ENCODE peak calls at places on chromosomes 2 and 18, in eight cellular contexts. Z, J, R, T, O, N, S and P are unnamed samples.

GRCh38 chr2:71646028-71646427 is 192.7 kb downstream of the DYSF start:
- DNase-seq in Z (peak; percentile 84), J (peak; percentile 42), S (peak; percentile 71), T (no peak), O (no peak), R (no peak), N (no peak), P (no peak)

GRCh38 chr18:26438980-26439379 is 109.4 kb downstream of the KCTD1 start:
- DNase-seq in N (no peak), Z (no peak), R (no peak), O (no peak), J (no peak), T (no peak), S (no peak), P (no peak)

GRCh38 chr2:240591226-240591625 is 4.7 kb downstream of the CAPN10 start:
- DNase-seq in T (no peak), Z (no peak), S (no peak), N (no peak), R (no peak), J (no peak), O (no peak), P (peak; percentile 59)

GRCh38 chr2:134218928-134219707 is 34.8 kb upstream of the MGAT5 start:
- DNase-seq in S (no peak), N (peak; percentile 13), T (no peak), J (no peak), R (peak; percentile 26), O (peak; percentile 78), Z (no peak), P (no peak)

GRCh38 chr2:28801726-28802125 is 8.9 kb upstream of the SPDYA start:
- DNase-seq in S (no peak), R (no peak), T (no peak), N (no peak), J (no peak), Z (no peak), O (no peak), P (no peak)

GRCh38 chr2:26455037-26455800 is 22.7 kb downstream of the OTOF start:
- DNase-seq in O (no peak), T (no peak), Z (no peak), N (no peak), J (no peak), R (no peak), S (no peak), P (peak; percentile 52)

GRCh38 chr2:8856176-8856575 is 18.8 kb upstream of the KIDINS220 start:
- DNase-seq in T (no peak), R (no peak), Z (no peak), N (no peak), S (no peak), J (no peak), O (no peak), P (no peak)

GRCh38 chr2:180705551-180705950 is 274.9 kb upstream of the UBE2E3 start:
- DNase-seq in R (no peak), Z (no peak), O (no peak), N (no peak), S (no peak), J (no peak), T (no peak), P (no peak)

GRCh38 chr2:221747289-221747972 is 175.3 kb upstream of the EPHA4 start:
- DNase-seq in S (no peak), T (no peak), O (no peak), Z (no peak), R (no peak), N (no peak), J (no peak), P (no peak)

GRCh38 chr2:105114551-105114950 is 76.7 kb downstream of the MRPS9 start:
- DNase-seq in J (peak; percentile 79), N (peak; percentile 78), T (peak; percentile 71), O (no peak), Z (peak; percentile 83), S (no peak), R (no peak), P (no peak)

GRCh38 chr2:27408601-27409320 is 630 bp downstream of the PPM1G start:
- DNase-seq in R (no peak), N (peak; percentile 6), J (peak; percentile 29), Z (peak; percentile 51), T (peak; percentile 81), S (no peak), O (no peak), P (no peak)

GRCh38 chr2:167785606-167786005 is 461.8 kb downstream of the STK39 start:
- DNase-seq in T (no peak), R (no peak), N (no peak), S (no peak), Z (no peak), J (no peak), O (no peak), P (no peak)

GRCh38 chr2:173578404-173579092 is 223.9 kb downstream of the CDCA7 start:
- DNase-seq in Z (no peak), N (no peak), R (no peak), O (no peak), S (no peak), T (no peak), J (no peak), P (no peak)

GRCh38 chr2:28224648-28225471 is 167.8 kb upstream of the FOSL2 start:
- DNase-seq in Z (peak; percentile 73), O (no peak), R (no peak), S (no peak), N (no peak), T (no peak), J (peak; percentile 11), P (no peak)

GRCh38 chr2:129813404-129813803 is 166.1 kb upstream of the RAB6C start:
- DNase-seq in Z (no peak), O (no peak), T (peak; percentile 64), N (no peak), J (no peak), R (no peak), S (no peak), P (no peak)

GRCh38 chr2:16756831-16757644 is 91.4 kb upstream of the CYRIA start:
- DNase-seq in N (peak; percentile 78), T (peak; percentile 78), R (peak; percentile 37), O (peak; percentile 83), Z (peak; percentile 85), S (peak; percentile 77), J (peak; percentile 85), P (peak; percentile 95)

GRCh38 chr2:192195548-192196418 is 1.1 kb upstream of the TMEFF2 start:
- DNase-seq in Z (peak; percentile 69), T (peak; percentile 64), N (peak; percentile 16), R (no peak), O (peak; percentile 57), S (peak; percentile 59), J (peak; percentile 5), P (peak; percentile 80)

GRCh38 chr2:241837197-241837596 is 21.5 kb downstream of the PDCD1 start:
- DNase-seq in Z (no peak), S (no peak), O (no peak), T (no peak), J (no peak), R (no peak), N (no peak), P (no peak)

GRCh38 chr2:142574388-142574787 is 303.1 kb upstream of the KYNU start:
- DNase-seq in S (no peak), J (no peak), O (no peak), N (no peak), T (no peak), R (no peak), Z (no peak), P (no peak)